ENCODE peak calls at places on chromosomes 3 and 15, in ten cellular contexts. One of them, this sample, is unnamed.

GRCh38 chr15:78047631-78048409 is 29.7 kb downstream of the TBC1D2B start:
- DNase-seq in A549: no peak
- DNase-seq in CD4-positive, CD25-positive, alpha-beta regulatory T cell: no peak
- DNase-seq in heart right ventricle: peak
- DNase-seq in A673: no peak
- DNase-seq in heart left ventricle: peak
- DNase-seq in OCI-LY7: no peak
- DNase-seq in PC-9: no peak
- DNase-seq in aorta: peak
- DNase-seq in left ventricle myocardium inferior: no peak
- DNase-seq in this sample: no peak

GRCh38 chr3:141355242-141355641 is 13.1 kb upstream of the ZBTB38 start:
- DNase-seq in A673: no peak
- DNase-seq in left ventricle myocardium inferior: no peak
- DNase-seq in aorta: no peak
- DNase-seq in A549: no peak
- DNase-seq in heart right ventricle: no peak
- DNase-seq in PC-9: no peak
- DNase-seq in OCI-LY7: no peak
- DNase-seq in CD4-positive, CD25-positive, alpha-beta regulatory T cell: no peak
- DNase-seq in heart left ventricle: no peak
- DNase-seq in this sample: no peak

GRCh38 chr15:80179025-80179759 is 26.4 kb downstream of the FAH start:
- DNase-seq in PC-9: peak
- DNase-seq in heart right ventricle: no peak
- DNase-seq in A673: no peak
- DNase-seq in CD4-positive, CD25-positive, alpha-beta regulatory T cell: no peak
- DNase-seq in A549: peak
- DNase-seq in aorta: no peak
- DNase-seq in left ventricle myocardium inferior: no peak
- DNase-seq in OCI-LY7: no peak
- DNase-seq in heart left ventricle: no peak
- DNase-seq in this sample: no peak

GRCh38 chr3:62604746-62605351 is 231.5 kb upstream of the FEZF2 start:
- DNase-seq in left ventricle myocardium inferior: no peak
- DNase-seq in A673: no peak
- DNase-seq in aorta: no peak
- DNase-seq in OCI-LY7: no peak
- DNase-seq in A549: no peak
- DNase-seq in heart left ventricle: no peak
- DNase-seq in CD4-positive, CD25-positive, alpha-beta regulatory T cell: no peak
- DNase-seq in heart right ventricle: no peak
- DNase-seq in PC-9: no peak
- DNase-seq in this sample: no peak

GRCh38 chr3:5017953-5018531 is 38.8 kb downstream of the BHLHE40 start:
- DNase-seq in OCI-LY7: no peak
- DNase-seq in left ventricle myocardium inferior: peak
- DNase-seq in A549: peak
- DNase-seq in heart right ventricle: peak
- DNase-seq in A673: no peak
- DNase-seq in aorta: peak
- DNase-seq in CD4-positive, CD25-positive, alpha-beta regulatory T cell: no peak
- DNase-seq in heart left ventricle: peak
- DNase-seq in PC-9: peak
- DNase-seq in this sample: no peak

GRCh38 chr3:146024260-146024659 is 136.7 kb downstream of the PLOD2 start:
- DNase-seq in A673: no peak
- DNase-seq in A549: no peak
- DNase-seq in OCI-LY7: no peak
- DNase-seq in heart right ventricle: no peak
- DNase-seq in aorta: no peak
- DNase-seq in heart left ventricle: no peak
- DNase-seq in left ventricle myocardium inferior: no peak
- DNase-seq in PC-9: no peak
- DNase-seq in CD4-positive, CD25-positive, alpha-beta regulatory T cell: no peak
- DNase-seq in this sample: no peak

GRCh38 chr15:62781081-62781497 is 261.5 kb upstream of the TPM1 start:
- DNase-seq in heart left ventricle: no peak
- DNase-seq in CD4-positive, CD25-positive, alpha-beta regulatory T cell: no peak
- DNase-seq in left ventricle myocardium inferior: no peak
- DNase-seq in heart right ventricle: no peak
- DNase-seq in A673: no peak
- DNase-seq in PC-9: no peak
- DNase-seq in OCI-LY7: no peak
- DNase-seq in aorta: no peak
- DNase-seq in A549: no peak
- DNase-seq in this sample: no peak

GRCh38 chr3:45198264-45199260 is 27.5 kb downstream of the TMEM158 start:
- DNase-seq in PC-9: no peak
- DNase-seq in OCI-LY7: no peak
- DNase-seq in heart right ventricle: no peak
- DNase-seq in A673: no peak
- DNase-seq in aorta: no peak
- DNase-seq in CD4-positive, CD25-positive, alpha-beta regulatory T cell: no peak
- DNase-seq in A549: no peak
- DNase-seq in heart left ventricle: no peak
- DNase-seq in left ventricle myocardium inferior: no peak
- DNase-seq in this sample: no peak

GRCh38 chr3:29775352-29775751 is 494.5 kb downstream of the RBMS3 start:
- DNase-seq in PC-9: no peak
- DNase-seq in OCI-LY7: no peak
- DNase-seq in left ventricle myocardium inferior: no peak
- DNase-seq in A549: no peak
- DNase-seq in heart left ventricle: no peak
- DNase-seq in heart right ventricle: no peak
- DNase-seq in A673: no peak
- DNase-seq in CD4-positive, CD25-positive, alpha-beta regulatory T cell: no peak
- DNase-seq in aorta: no peak
- DNase-seq in this sample: no peak

GRCh38 chr15:71440479-71441071 is 325.3 kb downstream of the THSD4 start:
- DNase-seq in heart left ventricle: no peak
- DNase-seq in aorta: no peak
- DNase-seq in A673: peak
- DNase-seq in PC-9: no peak
- DNase-seq in left ventricle myocardium inferior: no peak
- DNase-seq in heart right ventricle: no peak
- DNase-seq in CD4-positive, CD25-positive, alpha-beta regulatory T cell: no peak
- DNase-seq in OCI-LY7: peak
- DNase-seq in A549: peak
- DNase-seq in this sample: peak

GRCh38 chr3:66276705-66277274 is 56.0 kb downstream of the SLC25A26 start:
- DNase-seq in OCI-LY7: peak
- DNase-seq in PC-9: peak
- DNase-seq in A673: peak
- DNase-seq in heart right ventricle: peak
- DNase-seq in aorta: no peak
- DNase-seq in heart left ventricle: peak
- DNase-seq in CD4-positive, CD25-positive, alpha-beta regulatory T cell: peak
- DNase-seq in left ventricle myocardium inferior: no peak
- DNase-seq in A549: peak
- DNase-seq in this sample: peak

GRCh38 chr3:173789530-173789929 is 392.0 kb downstream of the NLGN1 start:
- DNase-seq in heart right ventricle: no peak
- DNase-seq in OCI-LY7: no peak
- DNase-seq in CD4-positive, CD25-positive, alpha-beta regulatory T cell: no peak
- DNase-seq in A673: no peak
- DNase-seq in A549: no peak
- DNase-seq in heart left ventricle: no peak
- DNase-seq in aorta: no peak
- DNase-seq in PC-9: no peak
- DNase-seq in left ventricle myocardium inferior: no peak
- DNase-seq in this sample: no peak

DNA sequence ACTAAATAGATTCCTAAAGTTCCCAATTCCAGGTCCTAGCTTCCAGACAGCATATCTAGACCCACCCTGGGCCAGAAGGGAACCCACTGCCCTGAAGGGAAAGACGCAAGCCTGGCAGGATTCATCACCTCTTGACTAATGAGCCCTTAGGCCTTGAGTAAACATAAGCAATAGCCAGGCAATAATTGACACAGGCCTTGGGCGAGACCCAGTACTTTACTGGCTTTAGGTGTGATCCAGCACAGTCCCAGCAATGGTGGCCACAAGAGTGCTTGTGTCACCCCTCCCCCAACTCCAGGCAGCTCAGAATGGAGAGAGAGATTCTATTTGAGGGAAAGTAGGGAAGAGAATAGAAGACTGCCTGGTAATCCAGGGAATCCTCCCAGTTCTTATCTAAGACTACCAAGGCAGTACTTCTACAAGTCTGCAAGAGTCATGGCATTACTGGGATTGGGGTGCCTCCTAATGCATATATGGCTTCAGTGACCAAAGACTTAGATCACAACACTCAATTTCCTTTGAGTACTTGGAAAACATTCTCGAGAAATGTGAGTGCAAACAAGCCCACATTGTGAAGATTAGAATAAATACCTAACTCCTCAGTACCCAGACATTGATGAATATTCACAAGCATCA is 30.4 kb upstream of the WWTR1 start:
- DNase-seq in PC-9: no peak
- DNase-seq in heart left ventricle: no peak
- DNase-seq in heart right ventricle: no peak
- DNase-seq in A549: no peak
- DNase-seq in left ventricle myocardium inferior: no peak
- DNase-seq in OCI-LY7: no peak
- DNase-seq in A673: no peak
- DNase-seq in aorta: no peak
- DNase-seq in CD4-positive, CD25-positive, alpha-beta regulatory T cell: no peak
- DNase-seq in this sample: no peak
- H3K27ac ChIP-seq in PC-9: no peak
- H3K27ac ChIP-seq in heart left ventricle: no peak
- H3K27ac ChIP-seq in heart right ventricle: no peak
- H3K27ac ChIP-seq in A549: no peak
- H3K27ac ChIP-seq in left ventricle myocardium inferior: no peak
- H3K27ac ChIP-seq in OCI-LY7: no peak
- H3K27ac ChIP-seq in A673: no peak
- H3K27ac ChIP-seq in aorta: no peak
- H3K27ac ChIP-seq in CD4-positive, CD25-positive, alpha-beta regulatory T cell: no peak
- H3K27ac ChIP-seq in this sample: no peak

DNA sequence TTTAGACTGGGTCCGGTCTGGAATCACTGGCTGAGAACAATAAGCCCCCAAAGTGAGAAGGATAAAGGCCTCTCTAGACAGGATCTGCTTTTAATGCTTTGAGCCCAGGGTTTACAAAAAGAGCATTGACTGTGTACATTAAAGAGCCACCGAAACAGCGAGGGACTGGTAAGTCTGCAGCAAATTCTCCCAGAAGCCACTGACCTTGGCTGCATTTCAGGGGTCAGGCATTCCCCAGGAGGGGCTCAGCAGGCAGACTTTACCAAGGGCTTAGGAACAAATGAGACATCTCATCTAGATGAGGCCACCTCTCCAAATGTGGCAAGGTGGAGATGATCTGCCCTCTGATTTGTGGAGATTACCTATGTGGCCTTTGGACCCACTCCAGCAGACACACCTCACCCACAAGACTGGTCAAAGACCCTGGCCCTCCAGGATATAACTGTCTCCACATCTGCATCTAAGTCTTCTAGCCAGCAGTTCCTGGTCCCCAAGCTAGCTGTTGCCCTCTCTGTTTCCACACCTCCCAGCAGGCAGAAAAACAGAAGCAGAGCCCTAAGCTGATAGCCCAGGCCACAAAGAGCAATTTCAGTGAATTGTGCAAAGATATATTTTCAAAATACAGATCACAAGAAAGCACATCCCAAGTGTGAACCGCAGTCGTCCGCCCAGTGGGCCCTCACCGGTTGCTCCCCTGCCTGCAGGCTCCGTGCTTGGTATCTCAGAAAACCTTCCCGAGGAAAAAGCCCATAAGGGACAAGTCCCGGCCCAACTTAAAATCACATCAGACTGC is 2.7 kb downstream of the TNIK start:
- DNase-seq in left ventricle myocardium inferior: no peak
- DNase-seq in OCI-LY7: no peak
- DNase-seq in aorta: no peak
- DNase-seq in heart right ventricle: no peak
- DNase-seq in CD4-positive, CD25-positive, alpha-beta regulatory T cell: no peak
- DNase-seq in A673: no peak
- DNase-seq in PC-9: no peak
- DNase-seq in heart left ventricle: no peak
- DNase-seq in A549: no peak
- DNase-seq in this sample: peak
- H3K4me3 ChIP-seq in left ventricle myocardium inferior: peak
- H3K4me3 ChIP-seq in OCI-LY7: no peak
- H3K4me3 ChIP-seq in aorta: no peak
- H3K4me3 ChIP-seq in heart right ventricle: peak
- H3K4me3 ChIP-seq in CD4-positive, CD25-positive, alpha-beta regulatory T cell: peak
- H3K4me3 ChIP-seq in A673: no peak
- H3K4me3 ChIP-seq in PC-9: peak
- H3K4me3 ChIP-seq in heart left ventricle: peak
- H3K4me3 ChIP-seq in A549: no peak
- H3K4me3 ChIP-seq in this sample: no peak

GRCh38 chr3:73072634-73073033 is 11.2 kb downstream of the EBLN2 start:
- DNase-seq in heart right ventricle: no peak
- DNase-seq in CD4-positive, CD25-positive, alpha-beta regulatory T cell: no peak
- DNase-seq in aorta: no peak
- DNase-seq in A673: no peak
- DNase-seq in A549: no peak
- DNase-seq in PC-9: no peak
- DNase-seq in heart left ventricle: no peak
- DNase-seq in OCI-LY7: no peak
- DNase-seq in left ventricle myocardium inferior: no peak
- DNase-seq in this sample: no peak
- H3K27ac ChIP-seq in heart right ventricle: no peak
- H3K27ac ChIP-seq in CD4-positive, CD25-positive, alpha-beta regulatory T cell: no peak
- H3K27ac ChIP-seq in aorta: no peak
- H3K27ac ChIP-seq in A673: no peak
- H3K27ac ChIP-seq in A549: no peak
- H3K27ac ChIP-seq in PC-9: no peak
- H3K27ac ChIP-seq in heart left ventricle: no peak
- H3K27ac ChIP-seq in OCI-LY7: no peak
- H3K27ac ChIP-seq in left ventricle myocardium inferior: no peak
- H3K27ac ChIP-seq in this sample: no peak

GRCh38 chr3:42581709-42582473 is at the start of gene SEC22C:
- DNase-seq in OCI-LY7: peak
- DNase-seq in A673: peak
- DNase-seq in A549: peak
- DNase-seq in heart right ventricle: peak
- DNase-seq in aorta: peak
- DNase-seq in PC-9: peak
- DNase-seq in heart left ventricle: peak
- DNase-seq in CD4-positive, CD25-positive, alpha-beta regulatory T cell: peak
- DNase-seq in left ventricle myocardium inferior: peak
- DNase-seq in this sample: peak

GRCh38 chr3:42578054-42578453 is 3.7 kb downstream of the SEC22C start:
- DNase-seq in aorta: no peak
- DNase-seq in PC-9: no peak
- DNase-seq in heart left ventricle: no peak
- DNase-seq in left ventricle myocardium inferior: no peak
- DNase-seq in OCI-LY7: no peak
- DNase-seq in A673: no peak
- DNase-seq in heart right ventricle: no peak
- DNase-seq in CD4-positive, CD25-positive, alpha-beta regulatory T cell: no peak
- DNase-seq in A549: no peak
- DNase-seq in this sample: no peak

GRCh38 chr3:42581400-42581708 is 413 bp downstream of the SEC22C start:
- DNase-seq in A549: no peak
- DNase-seq in aorta: no peak
- DNase-seq in OCI-LY7: no peak
- DNase-seq in PC-9: no peak
- DNase-seq in left ventricle myocardium inferior: no peak
- DNase-seq in CD4-positive, CD25-positive, alpha-beta regulatory T cell: no peak
- DNase-seq in heart left ventricle: no peak
- DNase-seq in heart right ventricle: no peak
- DNase-seq in A673: no peak
- DNase-seq in this sample: no peak

GRCh38 chr3:42582474-42583070 is 805 bp upstream of the SEC22C start:
- DNase-seq in A549: no peak
- DNase-seq in left ventricle myocardium inferior: no peak
- DNase-seq in heart right ventricle: no peak
- DNase-seq in heart left ventricle: no peak
- DNase-seq in OCI-LY7: no peak
- DNase-seq in aorta: no peak
- DNase-seq in PC-9: no peak
- DNase-seq in A673: no peak
- DNase-seq in CD4-positive, CD25-positive, alpha-beta regulatory T cell: no peak
- DNase-seq in this sample: no peak
- H3K4me3 ChIP-seq in A549: peak
- H3K4me3 ChIP-seq in left ventricle myocardium inferior: peak
- H3K4me3 ChIP-seq in heart right ventricle: peak
- H3K4me3 ChIP-seq in heart left ventricle: peak
- H3K4me3 ChIP-seq in OCI-LY7: peak
- H3K4me3 ChIP-seq in aorta: peak
- H3K4me3 ChIP-seq in PC-9: peak
- H3K4me3 ChIP-seq in A673: peak
- H3K4me3 ChIP-seq in CD4-positive, CD25-positive, alpha-beta regulatory T cell: peak
- H3K4me3 ChIP-seq in this sample: peak